ENCODE peak calls at places on chromosomes 12 and 14, in four cellular contexts. N is thoracic aorta, Y is dorsolateral prefrontal cortex, Q is uterus. L is an unnamed sample.

GRCh38 chr14:58731465-58732330 is 93.9 kb downstream of the DACT1 start:
- DNase-seq in N (no peak), Y (no peak), Q (no peak), L (no peak)

GRCh38 chr14:93582516-93582915 is 151.8 kb downstream of the UNC79 start:
- DNase-seq in N (no peak), Y (no peak), Q (no peak), L (no peak)

GRCh38 chr12:31874961-31875608 is 84.1 kb upstream of the RESF1 start:
- DNase-seq in N (peak), Y (no peak), Q (no peak), L (no peak)

GRCh38 chr14:91910201-91910600 is 37.3 kb downstream of the FBLN5 start:
- DNase-seq in N (no peak), Y (no peak), Q (no peak), L (no peak)

GRCh38 chr14:50335389-50335788 is 23.3 kb downstream of the DMAC2L start:
- DNase-seq in N (no peak), Y (peak), Q (peak), L (no peak)

GRCh38 chr14:53601409-53601808 is 355.2 kb downstream of the BMP4 start:
- DNase-seq in N (no peak), Y (no peak), Q (no peak), L (no peak)

GRCh38 chr12:57452937-57453509 is 2.1 kb upstream of the INHBE start:
- DNase-seq in N (no peak), Y (peak), Q (peak), L (peak)

GRCh38 chr12:7835766-7836165 is 36.9 kb downstream of the SLC2A14 start:
- DNase-seq in N (no peak), Y (no peak), Q (no peak), L (no peak)

GRCh38 chr12:43349863-43350262 is 202.1 kb downstream of the ADAMTS20 start:
- DNase-seq in N (no peak), Y (no peak), Q (no peak), L (no peak)

GRCh38 chr14:39859314-39859713 is 427.1 kb upstream of the FBXO33 start:
- DNase-seq in N (no peak), Y (no peak), Q (no peak), L (no peak)

GRCh38 chr14:56119221-56119967 is 1.2 kb downstream of the PELI2 start:
- DNase-seq in N (no peak), Y (no peak), Q (peak), L (peak)

GRCh38 chr12:125773033-125773432 is 707.8 kb downstream of the AACS start:
- DNase-seq in N (no peak), Y (no peak), Q (no peak), L (no peak)

GRCh38 chr12:4037747-4038312 is 164.6 kb upstream of the PARP11 start:
- DNase-seq in N (no peak), Y (no peak), Q (peak), L (peak)

GRCh38 chr12:68686595-68687521 is at the start of gene NUP107:
- DNase-seq in N (peak), Y (peak), Q (peak), L (peak)

GRCh38 chr14:61524211-61524806 is 171.0 kb upstream of the HIF1A start:
- DNase-seq in N (no peak), Y (no peak), Q (no peak), L (peak)

GRCh38 chr14:65184032-65184764 is 81.9 kb upstream of the MAX start:
- DNase-seq in N (no peak), Y (no peak), Q (no peak), L (no peak)

GRCh38 chr12:19894803-19895202 is 455.5 kb downstream of the AEBP2 start:
- DNase-seq in N (no peak), Y (no peak), Q (no peak), L (no peak)

GRCh38 chr14:83607682-83608081 is 1922.3 kb upstream of the FLRT2 start:
- DNase-seq in N (no peak), Y (no peak), Q (no peak), L (no peak)

GRCh38 chr12:65278576-65279386 is at the start of gene MSRB3:
- DNase-seq in N (peak), Y (peak), Q (peak), L (peak)

GRCh38 chr14:106039400-106039799 is 513.0 kb downstream of the TMEM121 start:
- DNase-seq in N (no peak), Y (no peak), Q (no peak), L (peak)

GRCh38 chr12:53623986-53624385 is 2.2 kb downstream of the ATF7 start:
- DNase-seq in N (no peak), Y (no peak), Q (no peak), L (no peak)

GRCh38 chr12:121513464-121514183 is 67.2 kb downstream of the KDM2B start:
- DNase-seq in N (no peak), Y (no peak), Q (no peak), L (peak)

GRCh38 chr14:29442720-29443119 is 484.9 kb downstream of the PRKD1 start:
- DNase-seq in N (no peak), Y (no peak), Q (no peak), L (no peak)

GRCh38 chr14:74582910-74583581 is 29.0 kb downstream of the LTBP2 start:
- DNase-seq in N (no peak), Y (peak), Q (no peak), L (no peak)

GRCh38 chr12:68327896-68328295 is 4.3 kb downstream of the MDM1 start:
- DNase-seq in N (no peak), Y (no peak), Q (no peak), L (no peak)

GRCh38 chr14:80973918-80974317 is 18.5 kb downstream of the TSHR start:
- DNase-seq in N (no peak), Y (no peak), Q (no peak), L (no peak)

GRCh38 chr14:91901449-91902250 is 34.3 kb upstream of the TC2N start:
- DNase-seq in N (no peak), Y (no peak), Q (peak), L (no peak)

DNA sequence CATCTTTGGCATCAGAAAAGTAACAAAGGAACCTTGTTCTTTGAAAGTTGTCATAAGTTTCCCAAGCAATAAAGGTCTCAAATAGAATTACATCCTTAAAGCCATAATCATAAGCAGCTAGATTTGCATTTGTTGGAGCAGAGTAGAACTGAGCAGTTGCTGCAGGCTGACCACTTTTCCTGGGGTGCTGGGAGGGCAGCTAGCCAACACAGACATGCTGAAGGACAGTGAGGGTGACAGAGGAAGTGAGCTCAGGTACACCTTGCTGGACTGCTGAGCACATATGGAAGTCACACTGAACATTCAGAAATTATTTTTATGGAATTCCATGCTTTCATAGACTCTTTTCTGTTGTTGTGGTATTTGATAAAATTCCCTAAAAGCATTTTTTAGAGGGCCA is 66.2 kb downstream of the MARK3 start:
- DNase-seq in N (no peak), Y (no peak), Q (no peak), L (no peak)
- H3K4me3 ChIP-seq in N (no peak), Y (no peak), Q (no peak), L (no peak)

GRCh38 chr14:88552859-88553258 is 1.9 kb downstream of the PTPN21 start:
- DNase-seq in N (no peak), Y (no peak), Q (no peak), L (no peak)
- H3K4me3 ChIP-seq in N (peak), Y (peak), Q (no peak), L (no peak)

GRCh38 chr12:13164271-13164670 is 32.3 kb upstream of the EMP1 start:
- DNase-seq in N (no peak), Y (no peak), Q (no peak), L (peak)

GRCh38 chr12:13164859-13165577 is 31.5 kb upstream of the EMP1 start:
- DNase-seq in N (no peak), Y (no peak), Q (no peak), L (no peak)

GRCh38 chr12:13167226-13167625 is 29.3 kb upstream of the EMP1 start:
- DNase-seq in N (no peak), Y (no peak), Q (no peak), L (peak)

GRCh38 chr12:13163868-13164267 is 32.7 kb upstream of the EMP1 start:
- DNase-seq in N (no peak), Y (no peak), Q (no peak), L (peak)

GRCh38 chr12:13165578-13166120 is 30.9 kb upstream of the EMP1 start:
- DNase-seq in N (peak), Y (no peak), Q (peak), L (peak)
- H3K4me3 ChIP-seq in N (no peak), Y (no peak), Q (no peak), L (no peak)

DNA sequence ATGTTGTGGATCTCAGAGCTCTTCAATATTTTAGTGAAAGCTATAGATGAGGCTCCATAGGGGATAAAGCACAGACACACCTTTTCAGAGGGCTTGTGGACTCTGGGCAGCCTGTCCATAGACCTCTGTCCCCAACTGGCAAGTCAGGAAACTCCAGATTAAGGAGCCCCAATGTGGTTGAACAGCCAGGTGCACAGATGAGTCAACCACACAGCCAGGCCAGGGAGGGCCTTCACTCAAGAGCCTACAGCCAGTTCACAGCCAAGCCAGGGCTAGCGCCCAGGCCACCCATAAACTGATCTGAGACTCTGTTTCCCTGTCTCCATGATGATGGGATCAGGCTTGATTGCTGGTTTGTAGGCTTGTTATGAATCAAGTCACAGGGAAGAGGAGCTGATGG is 1.0 kb upstream of the BDKRB2 start:
- DNase-seq in N (no peak), Y (no peak), Q (no peak), L (no peak)
- H3K4me3 ChIP-seq in N (no peak), Y (no peak), Q (no peak), L (no peak)

GRCh38 chr12:12977231-12977630 is 22.8 kb downstream of the HEBP1 start:
- DNase-seq in N (no peak), Y (no peak), Q (no peak), L (no peak)
- H3K4me3 ChIP-seq in N (no peak), Y (no peak), Q (no peak), L (no peak)

GRCh38 chr12:106581543-106582263 is 1.1 kb upstream of the RFX4 start:
- DNase-seq in N (no peak), Y (no peak), Q (no peak), L (no peak)
- H3K4me3 ChIP-seq in N (peak), Y (peak), Q (no peak), L (no peak)

GRCh38 chr14:89349196-89350008 is 67.6 kb downstream of the FOXN3 start:
- DNase-seq in N (no peak), Y (peak), Q (peak), L (no peak)

GRCh38 chr14:89352976-89353817 is 63.8 kb downstream of the FOXN3 start:
- DNase-seq in N (no peak), Y (no peak), Q (no peak), L (no peak)

GRCh38 chr14:89348726-89349125 is 68.3 kb downstream of the FOXN3 start:
- DNase-seq in N (no peak), Y (no peak), Q (no peak), L (no peak)

GRCh38 chr14:89351958-89352404 is 65.1 kb downstream of the FOXN3 start:
- DNase-seq in N (no peak), Y (no peak), Q (peak), L (no peak)

GRCh38 chr14:89351364-89351957 is 65.6 kb downstream of the FOXN3 start:
- DNase-seq in N (no peak), Y (no peak), Q (peak), L (peak)
- H3K4me3 ChIP-seq in N (peak), Y (no peak), Q (no peak), L (no peak)

GRCh38 chr12:92543359-92543758 is 159.4 kb upstream of the PLEKHG7 start:
- DNase-seq in N (no peak), Y (no peak), Q (no peak), L (no peak)
- H3K4me3 ChIP-seq in N (no peak), Y (no peak), Q (no peak), L (no peak)

L was measured in lung.